ENCODE peak calls at places on chromosome 9, in five cellular contexts. B is brain microvascular endothelial cell, P is ovary, Z is right atrium auricular region, S is cardiac fibroblast. D is an unnamed sample.

GRCh38 chr9:83538172-83538889 is at the start of gene FRMD3:
- DNase-seq in Z (peak), P (peak), B (peak), S (peak), D (peak)

GRCh38 chr9:88733651-88734470 is 198.9 kb downstream of the NXNL2 start:
- DNase-seq in Z (peak), B (peak), P (no peak), S (peak), D (no peak)

GRCh38 chr9:80504525-80505235 is 932.9 kb downstream of the TLE4 start:
- DNase-seq in S (peak), Z (no peak), B (peak), P (no peak), D (no peak)

GRCh38 chr9:77601476-77602056 is 46.6 kb downstream of the GNA14 start:
- DNase-seq in B (no peak), S (peak), P (no peak), Z (no peak), D (no peak)

GRCh38 chr9:115109486-115109885 is 8.5 kb downstream of the TNC start:
- DNase-seq in Z (no peak), S (peak), B (peak), P (no peak), D (no peak)

GRCh38 chr9:136615631-136616306 is 46.9 kb upstream of the EGFL7 start:
- DNase-seq in P (no peak), S (no peak), Z (no peak), B (no peak), D (no peak)

GRCh38 chr9:78118742-78119473 is 87.3 kb upstream of the GNAQ start:
- DNase-seq in B (no peak), Z (no peak), S (peak), P (no peak), D (peak)

GRCh38 chr9:129719135-129719534 is 33.7 kb downstream of the PTGES start:
- DNase-seq in B (no peak), Z (no peak), P (no peak), S (no peak), D (no peak)

GRCh38 chr9:109281518-109281917 is 39.3 kb downstream of the EPB41L4B start:
- DNase-seq in Z (no peak), P (no peak), S (no peak), B (no peak), D (no peak)

GRCh38 chr9:105132576-105132975 is 111.9 kb upstream of the SLC44A1 start:
- DNase-seq in S (peak), Z (no peak), P (no peak), B (peak), D (no peak)

GRCh38 chr9:74281674-74282073 is 215.5 kb upstream of the RORB start:
- DNase-seq in S (no peak), Z (no peak), P (no peak), B (no peak), D (peak)

GRCh38 chr9:20414150-20414549 is 208.1 kb downstream of the MLLT3 start:
- DNase-seq in S (no peak), B (no peak), Z (no peak), P (no peak), D (no peak)

GRCh38 chr9:91681461-91682305 is 258.1 kb upstream of the NFIL3 start:
- DNase-seq in B (peak), Z (peak), P (peak), S (peak), D (peak)

GRCh38 chr9:71663931-71664459 is 104.3 kb downstream of the CEMIP2 start:
- DNase-seq in S (peak), P (no peak), B (no peak), Z (no peak), D (no peak)

GRCh38 chr9:35930990-35931389 is 21.7 kb downstream of the SPAAR start:
- DNase-seq in P (no peak), Z (no peak), S (peak), B (no peak), D (no peak)

GRCh38 chr9:94780516-94780950 is 54.0 kb downstream of the AOPEP start:
- DNase-seq in P (no peak), S (no peak), Z (peak), B (no peak), D (no peak)

GRCh38 chr9:75088646-75089368 is 493 bp downstream of the OSTF1 start:
- DNase-seq in S (peak), B (peak), Z (peak), P (peak), D (peak)

GRCh38 chr9:88370346-88370745 is 17.9 kb upstream of the SPIN1 start:
- DNase-seq in Z (no peak), B (no peak), P (no peak), S (no peak), D (no peak)

GRCh38 chr9:133991211-133991921 is 758 bp downstream of the VAV2 start:
- DNase-seq in S (no peak), B (no peak), P (no peak), Z (no peak), D (no peak)

GRCh38 chr9:99361827-99362226 is 139.7 kb downstream of the SEC61B start:
- DNase-seq in Z (no peak), S (no peak), B (no peak), P (no peak), D (no peak)

GRCh38 chr9:16824545-16825041 is 45.9 kb downstream of the BNC2 start:
- DNase-seq in Z (no peak), S (peak), B (peak), P (no peak), D (peak)

GRCh38 chr9:125516381-125516960 is 190.5 kb downstream of the MAPKAP1 start:
- DNase-seq in Z (no peak), P (no peak), S (no peak), B (no peak), D (no peak)

GRCh38 chr9:113664176-113664875 is 200.8 kb downstream of the RGS3 start:
- DNase-seq in S (no peak), P (no peak), Z (no peak), B (no peak), D (no peak)

GRCh38 chr9:36924071-36924470 is 110.0 kb downstream of the PAX5 start:
- DNase-seq in P (no peak), S (peak), B (peak), Z (no peak), D (peak)

GRCh38 chr9:35436940-35437339 is 53.0 kb upstream of the RUSC2 start:
- DNase-seq in P (no peak), Z (no peak), B (no peak), S (no peak), D (no peak)

GRCh38 chr9:4106744-4107143 is 193.1 kb downstream of the GLIS3 start:
- DNase-seq in S (peak), P (no peak), Z (no peak), B (no peak), D (no peak)

GRCh38 chr9:99967457-99967856 is 61.0 kb downstream of the STX17 start:
- DNase-seq in P (no peak), Z (no peak), B (no peak), S (no peak), D (no peak)

GRCh38 chr9:72583370-72583769 is 62.0 kb downstream of the TMC1 start:
- DNase-seq in S (no peak), P (no peak), B (no peak), Z (no peak), D (no peak)

GRCh38 chr9:89436963-89437625 is 60.8 kb downstream of the SEMA4D start:
- DNase-seq in P (no peak), S (no peak), Z (no peak), B (no peak), D (peak)

GRCh38 chr9:14111670-14112069 is 202.3 kb downstream of the NFIB start:
- DNase-seq in P (no peak), Z (no peak), B (peak), S (peak), D (no peak)
- TF ChIP-seq CTCF in P (no peak), Z (no peak), B (peak), S (no peak), D (no peak)

DNA sequence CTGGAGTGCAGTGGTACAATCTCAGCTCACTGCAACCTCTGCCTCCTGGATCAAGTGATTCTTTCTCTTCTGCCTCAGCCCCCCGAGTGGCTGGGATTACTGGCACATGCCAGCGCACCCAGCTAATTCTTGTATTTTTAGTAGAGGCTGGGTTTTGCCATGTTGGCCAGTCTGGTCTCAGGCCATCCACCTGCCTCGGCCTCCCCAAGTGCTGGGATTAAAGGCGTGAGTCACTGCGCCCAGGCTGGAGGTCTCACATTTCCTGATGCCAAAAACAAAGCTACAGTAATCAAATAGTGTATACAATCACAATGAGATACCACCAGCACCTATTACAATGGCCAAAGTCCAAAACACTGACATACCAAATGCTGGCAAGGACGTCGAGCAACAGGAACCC is 51.1 kb downstream of the TTLL11 start:
- DNase-seq in P (no peak), S (no peak), Z (no peak), B (no peak), D (no peak)
- H3K4me3 ChIP-seq in P (no peak), S (no peak), Z (no peak), B (no peak), D (no peak)

GRCh38 chr9:69193685-69194032 is 19.6 kb downstream of the TJP2 start:
- DNase-seq in B (no peak), P (no peak), Z (no peak), S (no peak), D (no peak)
- TF ChIP-seq CTCF in B (peak), P (no peak), Z (no peak), S (no peak), D (no peak)

DNA sequence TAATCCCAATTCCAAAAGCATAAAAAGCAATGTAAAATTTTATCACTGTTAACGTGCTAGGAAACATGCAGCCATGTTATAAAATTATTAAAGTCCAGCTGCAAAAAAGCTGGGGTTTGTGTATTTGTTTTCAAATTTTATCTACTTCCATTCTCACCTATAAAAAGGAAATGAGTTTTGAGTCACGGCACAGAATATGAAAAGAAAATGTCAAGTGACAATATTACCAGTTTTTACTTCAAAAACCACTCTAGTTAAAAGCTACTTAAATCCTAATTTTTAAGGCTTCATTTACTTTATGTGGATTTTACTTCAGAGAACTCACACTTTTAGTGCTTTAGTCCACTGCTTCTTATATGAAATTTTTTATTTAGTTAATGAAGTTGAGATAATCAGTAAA is 72.7 kb upstream of the IFNE start:
- DNase-seq in S (no peak), Z (no peak), B (no peak), P (no peak), D (no peak)
- H3K4me3 ChIP-seq in S (no peak), Z (no peak), B (no peak), P (no peak), D (no peak)

GRCh38 chr9:120610975-120611689 is 31.2 kb upstream of the CDK5RAP2 start:
- DNase-seq in S (peak), B (no peak), Z (no peak), P (no peak), D (peak)
- TF ChIP-seq CTCF in S (peak), B (peak), Z (peak), P (no peak), D (no peak)